ENCODE peak calls at places on chromosomes 2 and 18, in seven cellular contexts. One of them, this sample, is unnamed.

GRCh38 chr2:120937736-120938131 is 202.1 kb downstream of the GLI2 start:
- DNase-seq in tibial artery: no peak
- DNase-seq in transverse colon: no peak
- DNase-seq in neural progenitor cell: no peak
- DNase-seq in fibroblast of lung: peak; percentile 59
- DNase-seq in ovary: peak; percentile 54
- DNase-seq in adrenal gland: peak; percentile 62
- DNase-seq in this sample: no peak

GRCh38 chr2:67845557-67846114 is 217.2 kb downstream of the C1D start:
- DNase-seq in tibial artery: no peak
- DNase-seq in transverse colon: no peak
- DNase-seq in neural progenitor cell: peak; percentile 7
- DNase-seq in fibroblast of lung: no peak
- DNase-seq in ovary: no peak
- DNase-seq in adrenal gland: no peak
- DNase-seq in this sample: no peak

GRCh38 chr2:133431289-133431688 is 137.0 kb downstream of the NCKAP5 start:
- DNase-seq in tibial artery: no peak
- DNase-seq in transverse colon: no peak
- DNase-seq in neural progenitor cell: no peak
- DNase-seq in fibroblast of lung: no peak
- DNase-seq in ovary: no peak
- DNase-seq in adrenal gland: no peak
- DNase-seq in this sample: no peak

GRCh38 chr2:201383156-201383555 is 26.0 kb upstream of the FLACC1 start:
- DNase-seq in tibial artery: no peak
- DNase-seq in transverse colon: no peak
- DNase-seq in neural progenitor cell: no peak
- DNase-seq in fibroblast of lung: no peak
- DNase-seq in ovary: no peak
- DNase-seq in adrenal gland: no peak
- DNase-seq in this sample: no peak

GRCh38 chr2:37301408-37301807 is 23.2 kb downstream of the PRKD3 start:
- DNase-seq in tibial artery: no peak
- DNase-seq in transverse colon: no peak
- DNase-seq in neural progenitor cell: no peak
- DNase-seq in fibroblast of lung: no peak
- DNase-seq in ovary: no peak
- DNase-seq in adrenal gland: no peak
- DNase-seq in this sample: no peak

GRCh38 chr2:20213651-20214565 is 11.0 kb downstream of the SDC1 start:
- DNase-seq in tibial artery: no peak
- DNase-seq in transverse colon: peak; percentile 61
- DNase-seq in neural progenitor cell: no peak
- DNase-seq in fibroblast of lung: no peak
- DNase-seq in ovary: no peak
- DNase-seq in adrenal gland: peak; percentile 61
- DNase-seq in this sample: no peak

GRCh38 chr2:204892506-204893255 is 347.4 kb downstream of the PARD3B start:
- DNase-seq in tibial artery: no peak
- DNase-seq in transverse colon: no peak
- DNase-seq in neural progenitor cell: no peak
- DNase-seq in fibroblast of lung: no peak
- DNase-seq in ovary: no peak
- DNase-seq in adrenal gland: no peak
- DNase-seq in this sample: no peak

GRCh38 chr2:226661789-226662545 is 137.7 kb downstream of the IRS1 start:
- DNase-seq in tibial artery: no peak
- DNase-seq in transverse colon: no peak
- DNase-seq in neural progenitor cell: no peak
- DNase-seq in fibroblast of lung: peak; percentile 94
- DNase-seq in ovary: no peak
- DNase-seq in adrenal gland: peak; percentile 75
- DNase-seq in this sample: peak; percentile 45

GRCh38 chr18:77102246-77103040 is 30.1 kb downstream of the MBP start:
- DNase-seq in tibial artery: no peak
- DNase-seq in transverse colon: no peak
- DNase-seq in neural progenitor cell: no peak
- DNase-seq in fibroblast of lung: peak; percentile 92
- DNase-seq in ovary: no peak
- DNase-seq in adrenal gland: no peak
- DNase-seq in this sample: no peak

GRCh38 chr18:48949606-48950535 is 894 bp downstream of the SMAD7 start:
- DNase-seq in tibial artery: no peak
- DNase-seq in transverse colon: peak; percentile 52
- DNase-seq in neural progenitor cell: peak; percentile 81
- DNase-seq in fibroblast of lung: peak; percentile 62
- DNase-seq in ovary: peak; percentile 46
- DNase-seq in adrenal gland: peak; percentile 57
- DNase-seq in this sample: no peak

GRCh38 chr2:23404426-23404825 is 19.4 kb downstream of the KLHL29 start:
- DNase-seq in tibial artery: no peak
- DNase-seq in transverse colon: peak; percentile 71
- DNase-seq in neural progenitor cell: peak; percentile 31
- DNase-seq in fibroblast of lung: peak; percentile 82
- DNase-seq in ovary: peak; percentile 48
- DNase-seq in adrenal gland: peak; percentile 75
- DNase-seq in this sample: no peak

GRCh38 chr18:45689386-45689785 is 34.6 kb upstream of the SLC14A1 start:
- DNase-seq in tibial artery: no peak
- DNase-seq in transverse colon: no peak
- DNase-seq in neural progenitor cell: no peak
- DNase-seq in fibroblast of lung: no peak
- DNase-seq in ovary: no peak
- DNase-seq in adrenal gland: no peak
- DNase-seq in this sample: no peak

GRCh38 chr2:240919786-240920782 is 13.9 kb downstream of the CROCC2 start:
- DNase-seq in tibial artery: peak; percentile 13
- DNase-seq in transverse colon: peak; percentile 7
- DNase-seq in neural progenitor cell: no peak
- DNase-seq in fibroblast of lung: no peak
- DNase-seq in ovary: peak; percentile 22
- DNase-seq in adrenal gland: peak; percentile 40
- DNase-seq in this sample: no peak

GRCh38 chr18:49510393-49511115 is 23.5 kb upstream of the C18orf32 start:
- DNase-seq in tibial artery: no peak
- DNase-seq in transverse colon: peak; percentile 45
- DNase-seq in neural progenitor cell: peak; percentile 68
- DNase-seq in fibroblast of lung: peak; percentile 64
- DNase-seq in ovary: peak; percentile 42
- DNase-seq in adrenal gland: peak; percentile 62
- DNase-seq in this sample: no peak

DNA sequence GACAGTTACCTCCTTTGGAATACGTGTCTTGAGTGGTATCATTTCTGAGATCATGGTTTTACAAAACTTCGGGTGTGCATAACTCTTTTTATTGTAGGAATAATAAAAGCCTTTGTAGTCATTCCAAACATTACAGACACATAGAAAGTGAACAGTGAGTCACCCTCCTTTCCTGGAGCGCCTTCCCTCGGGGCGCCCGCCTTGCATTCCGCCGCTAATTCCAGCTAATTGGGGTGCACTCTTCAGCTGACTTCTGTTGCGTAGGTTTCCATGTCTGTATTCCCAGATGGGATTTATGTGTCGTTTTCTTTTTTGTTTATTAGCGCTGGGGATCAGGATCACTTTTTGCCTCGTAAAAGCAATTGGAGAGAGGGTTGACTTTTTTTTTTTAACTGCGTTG is 18.6 kb downstream of the SH3BP4 start:
- DNase-seq in tibial artery: no peak
- DNase-seq in transverse colon: no peak
- DNase-seq in neural progenitor cell: no peak
- DNase-seq in fibroblast of lung: no peak
- DNase-seq in ovary: no peak
- DNase-seq in adrenal gland: no peak
- DNase-seq in this sample: no peak
- H3K4me1 ChIP-seq in tibial artery: peaks cover 9% of the 10 kb centered on the region
- H3K4me1 ChIP-seq in transverse colon: peaks cover 28% of the 10 kb centered on the region
- H3K4me1 ChIP-seq in neural progenitor cell: peaks cover 28% of the 10 kb centered on the region
- H3K4me1 ChIP-seq in fibroblast of lung: peaks cover 15% of the 10 kb centered on the region
- H3K4me1 ChIP-seq in ovary: peaks cover 12% of the 10 kb centered on the region
- H3K4me1 ChIP-seq in adrenal gland: no peaks in the 10 kb centered on the region
- H3K4me1 ChIP-seq in this sample: peaks cover 6% of the 10 kb centered on the region

GRCh38 chr2:27496357-27497287 is at the start of gene GCKR:
- DNase-seq in tibial artery: no peak
- DNase-seq in transverse colon: no peak
- DNase-seq in neural progenitor cell: no peak
- DNase-seq in fibroblast of lung: no peak
- DNase-seq in ovary: no peak
- DNase-seq in adrenal gland: no peak
- DNase-seq in this sample: no peak
- H3K27me3 ChIP-seq in tibial artery: peaks cover 9% of the 10 kb centered on the region
- H3K27me3 ChIP-seq in transverse colon: peaks cover 30% of the 10 kb centered on the region
- H3K27me3 ChIP-seq in neural progenitor cell: peaks cover 54% of the 10 kb centered on the region
- H3K27me3 ChIP-seq in fibroblast of lung: no peaks in the 10 kb centered on the region
- H3K27me3 ChIP-seq in ovary: no peaks in the 10 kb centered on the region
- H3K27me3 ChIP-seq in adrenal gland: no peaks in the 10 kb centered on the region
- H3K27me3 ChIP-seq in this sample: no peaks in the 10 kb centered on the region

DNA sequence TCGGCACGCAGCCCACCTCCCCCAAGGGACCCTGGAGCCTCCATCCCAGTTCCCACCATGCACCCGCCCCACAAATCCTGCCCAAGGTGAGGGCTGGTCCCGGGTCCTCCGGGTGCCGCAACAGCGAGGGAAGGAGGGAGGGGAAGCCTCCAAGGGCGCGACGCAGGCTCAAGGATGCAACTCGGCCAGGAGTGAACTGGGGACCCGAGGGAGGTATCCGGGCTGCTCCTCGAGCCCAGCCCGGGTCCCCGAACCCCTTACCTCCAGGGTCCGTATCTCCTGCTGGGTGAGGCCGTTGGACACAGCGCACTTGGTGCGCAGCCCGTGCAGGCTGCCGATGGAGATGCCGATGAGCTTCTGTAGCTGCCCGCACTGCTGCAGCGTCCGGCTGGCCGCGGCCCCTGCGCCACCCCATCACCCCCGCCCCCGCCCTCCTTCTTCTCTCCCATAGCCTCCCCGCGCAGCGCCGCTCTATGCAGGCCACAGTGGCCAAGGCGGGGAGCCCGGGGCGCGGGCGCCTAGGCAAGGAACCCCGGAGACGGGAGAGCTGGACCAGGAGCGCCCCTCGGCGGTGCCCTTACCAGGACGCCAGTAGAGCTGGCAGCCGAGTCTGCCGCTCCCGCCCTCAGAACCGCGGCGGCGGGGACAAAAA is 124.1 kb downstream of the ANKRD30BL start:
- DNase-seq in tibial artery: no peak
- DNase-seq in transverse colon: no peak
- DNase-seq in neural progenitor cell: peak; percentile 83
- DNase-seq in fibroblast of lung: no peak
- DNase-seq in ovary: no peak
- DNase-seq in adrenal gland: no peak
- DNase-seq in this sample: no peak
- H3K4me3 ChIP-seq in tibial artery: peak overlapping the region; percentile 33
- H3K4me3 ChIP-seq in transverse colon: peak overlapping the region; percentile 39
- H3K4me3 ChIP-seq in neural progenitor cell: peak overlapping the region; percentile 96
- H3K4me3 ChIP-seq in fibroblast of lung: no peak overlapping the region
- H3K4me3 ChIP-seq in ovary: peak overlapping the region; percentile 9
- H3K4me3 ChIP-seq in adrenal gland: peak overlapping the region; percentile 29
- H3K4me3 ChIP-seq in this sample: peak overlapping the region; percentile 68

GRCh38 chr2:152580722-152581121 is 136.5 kb downstream of the PRPF40A start:
- DNase-seq in tibial artery: no peak
- DNase-seq in transverse colon: no peak
- DNase-seq in neural progenitor cell: no peak
- DNase-seq in fibroblast of lung: no peak
- DNase-seq in ovary: no peak
- DNase-seq in adrenal gland: no peak
- DNase-seq in this sample: no peak

GRCh38 chr2:152582081-152582480 is 135.2 kb downstream of the PRPF40A start:
- DNase-seq in tibial artery: no peak
- DNase-seq in transverse colon: no peak
- DNase-seq in neural progenitor cell: no peak
- DNase-seq in fibroblast of lung: no peak
- DNase-seq in ovary: no peak
- DNase-seq in adrenal gland: no peak
- DNase-seq in this sample: no peak

GRCh38 chr2:152578573-152578972 is 138.7 kb downstream of the PRPF40A start:
- DNase-seq in tibial artery: no peak
- DNase-seq in transverse colon: no peak
- DNase-seq in neural progenitor cell: no peak
- DNase-seq in fibroblast of lung: no peak
- DNase-seq in ovary: no peak
- DNase-seq in adrenal gland: no peak
- DNase-seq in this sample: no peak

GRCh38 chr2:152583512-152584188 is 133.6 kb downstream of the PRPF40A start:
- DNase-seq in tibial artery: no peak
- DNase-seq in transverse colon: no peak
- DNase-seq in neural progenitor cell: no peak
- DNase-seq in fibroblast of lung: no peak
- DNase-seq in ovary: no peak
- DNase-seq in adrenal gland: no peak
- DNase-seq in this sample: no peak

GRCh38 chr2:152581360-152581759 is 135.9 kb downstream of the PRPF40A start:
- DNase-seq in tibial artery: peak; percentile 42
- DNase-seq in transverse colon: no peak
- DNase-seq in neural progenitor cell: peak; percentile 47
- DNase-seq in fibroblast of lung: no peak
- DNase-seq in ovary: no peak
- DNase-seq in adrenal gland: no peak
- DNase-seq in this sample: no peak
- H3K4me1 ChIP-seq in tibial artery: peaks cover 7% of the 10 kb centered on the region
- H3K4me1 ChIP-seq in transverse colon: no peaks in the 10 kb centered on the region
- H3K4me1 ChIP-seq in neural progenitor cell: peaks cover 16% of the 10 kb centered on the region
- H3K4me1 ChIP-seq in fibroblast of lung: peaks cover 8% of the 10 kb centered on the region
- H3K4me1 ChIP-seq in ovary: peaks cover 9% of the 10 kb centered on the region
- H3K4me1 ChIP-seq in adrenal gland: peaks cover 45% of the 10 kb centered on the region
- H3K4me1 ChIP-seq in this sample: peaks cover 18% of the 10 kb centered on the region

DNA sequence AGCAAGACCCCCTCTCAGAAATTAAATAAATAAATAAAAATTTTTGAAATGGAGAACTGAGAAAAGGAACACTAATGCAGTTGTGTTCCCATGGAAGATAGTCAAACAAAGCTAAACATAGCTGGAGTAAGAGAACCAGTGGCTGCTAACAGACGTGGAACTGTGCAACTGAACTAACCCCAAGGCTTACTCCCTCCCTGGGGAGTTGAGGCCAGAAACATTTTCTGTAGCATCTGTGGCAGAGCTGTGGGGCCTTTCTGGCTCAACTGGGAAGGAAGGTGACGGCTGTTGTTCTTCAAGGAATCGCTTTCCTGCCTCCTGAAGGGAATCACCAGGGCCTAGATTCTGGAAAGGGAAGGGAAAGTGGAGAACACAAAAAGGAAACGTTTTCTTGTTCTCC is 53.9 kb upstream of the B3GNT2 start:
- DNase-seq in tibial artery: no peak
- DNase-seq in transverse colon: no peak
- DNase-seq in neural progenitor cell: no peak
- DNase-seq in fibroblast of lung: no peak
- DNase-seq in ovary: no peak
- DNase-seq in adrenal gland: no peak
- DNase-seq in this sample: no peak
- H3K27me3 ChIP-seq in tibial artery: no peaks in the 10 kb centered on the region
- H3K27me3 ChIP-seq in transverse colon: no peaks in the 10 kb centered on the region
- H3K27me3 ChIP-seq in neural progenitor cell: no peaks in the 10 kb centered on the region
- H3K27me3 ChIP-seq in fibroblast of lung: no peaks in the 10 kb centered on the region
- H3K27me3 ChIP-seq in ovary: no peaks in the 10 kb centered on the region
- H3K27me3 ChIP-seq in adrenal gland: no peaks in the 10 kb centered on the region
- H3K27me3 ChIP-seq in this sample: no peaks in the 10 kb centered on the region